ENCODE peak calls at places on chromosomes 13 and 19, in seven cellular contexts. One of them, this sample, is unnamed.

GRCh38 chr19:18713550-18714117 is 30.2 kb downstream of the CRTC1 start:
- DNase-seq in fibroblast of lung: no peak
- DNase-seq in Peyer's patch: no peak
- DNase-seq in osteoblast: peak; percentile 42
- DNase-seq in left lung: no peak
- DNase-seq in psoas muscle: no peak
- DNase-seq in DND-41: no peak
- DNase-seq in this sample: no peak

GRCh38 chr13:36981156-36981743 is 17.9 kb downstream of the ALG5 start:
- DNase-seq in fibroblast of lung: peak; percentile 82
- DNase-seq in Peyer's patch: no peak
- DNase-seq in osteoblast: no peak
- DNase-seq in left lung: no peak
- DNase-seq in psoas muscle: no peak
- DNase-seq in DND-41: no peak
- DNase-seq in this sample: peak; percentile 81

GRCh38 chr19:51407631-51408131 is 9.8 kb downstream of the SIGLEC10 start:
- DNase-seq in fibroblast of lung: peak; percentile 39
- DNase-seq in Peyer's patch: peak; percentile 50
- DNase-seq in osteoblast: peak; percentile 90
- DNase-seq in left lung: no peak
- DNase-seq in psoas muscle: no peak
- DNase-seq in DND-41: no peak
- DNase-seq in this sample: no peak

GRCh38 chr13:48942131-48942530 is 33.6 kb upstream of the FNDC3A start:
- DNase-seq in fibroblast of lung: peak; percentile 35
- DNase-seq in Peyer's patch: no peak
- DNase-seq in osteoblast: no peak
- DNase-seq in left lung: no peak
- DNase-seq in psoas muscle: no peak
- DNase-seq in DND-41: no peak
- DNase-seq in this sample: peak; percentile 27

GRCh38 chr19:19262190-19263057 is 10.7 kb downstream of the TM6SF2 start:
- DNase-seq in fibroblast of lung: no peak
- DNase-seq in Peyer's patch: no peak
- DNase-seq in osteoblast: peak; percentile 84
- DNase-seq in left lung: peak; percentile 76
- DNase-seq in psoas muscle: no peak
- DNase-seq in DND-41: no peak
- DNase-seq in this sample: no peak

GRCh38 chr13:25886438-25887214 is 165.2 kb downstream of the SHISA2 start:
- DNase-seq in fibroblast of lung: peak; percentile 95
- DNase-seq in Peyer's patch: no peak
- DNase-seq in osteoblast: peak; percentile 86
- DNase-seq in left lung: no peak
- DNase-seq in psoas muscle: no peak
- DNase-seq in DND-41: no peak
- DNase-seq in this sample: peak; percentile 30

GRCh38 chr19:50003810-50004419 is 21.3 kb downstream of the VRK3 start:
- DNase-seq in fibroblast of lung: peak; percentile 95
- DNase-seq in Peyer's patch: no peak
- DNase-seq in osteoblast: peak; percentile 99
- DNase-seq in left lung: no peak
- DNase-seq in psoas muscle: peak; percentile 53
- DNase-seq in DND-41: no peak
- DNase-seq in this sample: peak; percentile 42

GRCh38 chr13:37089495-37089894 is 16.0 kb downstream of the CSNK1A1L start:
- DNase-seq in fibroblast of lung: no peak
- DNase-seq in Peyer's patch: no peak
- DNase-seq in osteoblast: no peak
- DNase-seq in left lung: no peak
- DNase-seq in psoas muscle: no peak
- DNase-seq in DND-41: no peak
- DNase-seq in this sample: no peak

GRCh38 chr19:6717441-6717971 is 2.9 kb downstream of the C3 start:
- DNase-seq in fibroblast of lung: peak; percentile 20
- DNase-seq in Peyer's patch: no peak
- DNase-seq in osteoblast: no peak
- DNase-seq in left lung: no peak
- DNase-seq in psoas muscle: no peak
- DNase-seq in DND-41: no peak
- DNase-seq in this sample: no peak

GRCh38 chr19:11931051-11931450 is 6.1 kb downstream of the ZNF700 start:
- DNase-seq in fibroblast of lung: peak; percentile 42
- DNase-seq in Peyer's patch: peak; percentile 34
- DNase-seq in osteoblast: peak; percentile 64
- DNase-seq in left lung: no peak
- DNase-seq in psoas muscle: no peak
- DNase-seq in DND-41: no peak
- DNase-seq in this sample: no peak
- H3K9me3 ChIP-seq in fibroblast of lung: no peaks in the 10 kb centered on the region
- H3K9me3 ChIP-seq in Peyer's patch: peaks cover 4% of the 10 kb centered on the region
- H3K9me3 ChIP-seq in osteoblast: no peaks in the 10 kb centered on the region
- H3K9me3 ChIP-seq in left lung: peaks cover 32% of the 10 kb centered on the region
- H3K9me3 ChIP-seq in psoas muscle: peaks cover 8% of the 10 kb centered on the region
- H3K9me3 ChIP-seq in DND-41: peaks cover 11% of the 10 kb centered on the region
- H3K9me3 ChIP-seq in this sample: peaks cover 14% of the 10 kb centered on the region

GRCh38 chr19:14115761-14116160 is 1.8 kb downstream of the PRKACA start:
- DNase-seq in fibroblast of lung: no peak
- DNase-seq in Peyer's patch: no peak
- DNase-seq in osteoblast: peak; percentile 9
- DNase-seq in left lung: no peak
- DNase-seq in psoas muscle: no peak
- DNase-seq in DND-41: no peak
- DNase-seq in this sample: no peak
- H3K4me3 ChIP-seq in fibroblast of lung: peak overlapping the region; percentile 5
- H3K4me3 ChIP-seq in Peyer's patch: no peak overlapping the region
- H3K4me3 ChIP-seq in osteoblast: peak overlapping the region; percentile 91
- H3K4me3 ChIP-seq in left lung: peak overlapping the region; percentile 87
- H3K4me3 ChIP-seq in psoas muscle: peak overlapping the region; percentile 90
- H3K4me3 ChIP-seq in DND-41: no peak overlapping the region
- H3K4me3 ChIP-seq in this sample: no peak overlapping the region

GRCh38 chr13:31365630-31366029 is 165.9 kb downstream of the B3GLCT start:
- DNase-seq in fibroblast of lung: no peak
- DNase-seq in Peyer's patch: no peak
- DNase-seq in osteoblast: no peak
- DNase-seq in left lung: no peak
- DNase-seq in psoas muscle: no peak
- DNase-seq in DND-41: no peak
- DNase-seq in this sample: no peak
- H3K4me1 ChIP-seq in fibroblast of lung: no peaks in the 10 kb centered on the region
- H3K4me1 ChIP-seq in Peyer's patch: no peaks in the 10 kb centered on the region
- H3K4me1 ChIP-seq in osteoblast: no peaks in the 10 kb centered on the region
- H3K4me1 ChIP-seq in left lung: no peaks in the 10 kb centered on the region
- H3K4me1 ChIP-seq in psoas muscle: no peaks in the 10 kb centered on the region
- H3K4me1 ChIP-seq in DND-41: no peaks in the 10 kb centered on the region
- H3K4me1 ChIP-seq in this sample: no peaks in the 10 kb centered on the region

DNA sequence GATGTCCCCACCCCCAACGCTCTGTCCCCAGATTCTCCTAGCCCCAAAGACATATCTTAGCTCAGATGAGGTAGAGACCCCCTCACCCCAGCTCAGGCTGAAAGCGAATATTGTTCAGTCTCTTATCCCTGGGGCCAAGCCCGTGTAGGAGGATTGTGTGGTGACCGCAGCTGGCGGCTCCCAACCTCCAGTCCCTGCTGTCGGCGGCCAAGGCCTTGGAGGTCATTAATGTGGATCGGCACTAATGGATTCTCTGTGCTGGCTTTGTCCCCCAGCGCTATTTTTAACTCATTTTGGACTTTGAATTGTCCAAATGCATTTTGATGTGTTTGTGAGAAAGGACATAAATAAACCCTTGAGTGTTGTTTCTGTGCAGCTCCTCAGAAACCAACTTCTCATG is 124.2 kb downstream of the UQCRFS1 start:
- DNase-seq in fibroblast of lung: no peak
- DNase-seq in Peyer's patch: no peak
- DNase-seq in osteoblast: no peak
- DNase-seq in left lung: no peak
- DNase-seq in psoas muscle: no peak
- DNase-seq in DND-41: no peak
- DNase-seq in this sample: no peak
- H3K9me3 ChIP-seq in fibroblast of lung: no peaks in the 10 kb centered on the region
- H3K9me3 ChIP-seq in Peyer's patch: no peaks in the 10 kb centered on the region
- H3K9me3 ChIP-seq in osteoblast: no peaks in the 10 kb centered on the region
- H3K9me3 ChIP-seq in left lung: peaks cover 5% of the 10 kb centered on the region
- H3K9me3 ChIP-seq in psoas muscle: no peaks in the 10 kb centered on the region
- H3K9me3 ChIP-seq in DND-41: no peaks in the 10 kb centered on the region
- H3K9me3 ChIP-seq in this sample: peaks cover 4% of the 10 kb centered on the region